ENCODE peak calls at places on chromosome 19, in nine cellular contexts. A, O, N, X, T, V, Y, Q and G are unnamed samples.

GRCh38 chr19:47107201-47107952 is 6.2 kb downstream of the ZC3H4 start:
- DNase-seq in A (no peak), O (no peak), N (peak), X (no peak), T (no peak), V (no peak), Y (no peak), Q (no peak), G (no peak)

GRCh38 chr19:34336781-34337271 is 28.2 kb upstream of the GPI start:
- DNase-seq in A (peak), O (peak), N (peak), X (no peak), T (no peak), V (peak), Y (no peak), Q (peak), G (no peak)

GRCh38 chr19:5308471-5309437 is 31.9 kb downstream of the PTPRS start:
- DNase-seq in A (no peak), O (no peak), N (peak), X (no peak), T (peak), V (peak), Y (peak), Q (peak), G (peak)

GRCh38 chr19:1851581-1852293 is 3.5 kb upstream of the REXO1 start:
- DNase-seq in A (no peak), O (no peak), N (no peak), X (no peak), T (no peak), V (peak), Y (no peak), Q (no peak), G (peak)

GRCh38 chr19:51122112-51122981 is 2.4 kb upstream of the SIGLEC9 start:
- DNase-seq in A (no peak), O (no peak), N (no peak), X (no peak), T (no peak), V (no peak), Y (no peak), Q (no peak), G (no peak)

GRCh38 chr19:1651548-1652394 is 644 bp downstream of the TCF3 start:
- DNase-seq in A (peak), O (no peak), N (peak), X (no peak), T (peak), V (peak), Y (no peak), Q (peak), G (peak)

GRCh38 chr19:12095111-12095790 is 30.7 kb downstream of the ZNF844 start:
- DNase-seq in A (no peak), O (no peak), N (no peak), X (no peak), T (no peak), V (no peak), Y (no peak), Q (no peak), G (no peak)

GRCh38 chr19:2345794-2346663 is 14.0 kb upstream of the TMPRSS9 start:
- DNase-seq in A (no peak), O (no peak), N (no peak), X (no peak), T (no peak), V (no peak), Y (no peak), Q (no peak), G (peak)

GRCh38 chr19:40467007-40467565 is 285 bp downstream of the SPTBN4 start:
- DNase-seq in A (no peak), O (no peak), N (no peak), X (no peak), T (peak), V (no peak), Y (no peak), Q (no peak), G (peak)

GRCh38 chr19:2770055-2771013 is 12.7 kb downstream of the SGTA start:
- DNase-seq in A (no peak), O (no peak), N (no peak), X (peak), T (no peak), V (no peak), Y (no peak), Q (no peak), G (peak)

GRCh38 chr19:7736148-7736547 is 4.2 kb upstream of the CLEC4G start:
- DNase-seq in A (no peak), O (no peak), N (no peak), X (no peak), T (no peak), V (no peak), Y (no peak), Q (no peak), G (no peak)

GRCh38 chr19:19860756-19861390 is 4.8 kb upstream of the ZNF253 start:
- DNase-seq in A (no peak), O (no peak), N (no peak), X (no peak), T (no peak), V (no peak), Y (no peak), Q (no peak), G (no peak)

GRCh38 chr19:15177269-15178116 is 23.3 kb downstream of the NOTCH3 start:
- DNase-seq in A (peak), O (peak), N (peak), X (peak), T (peak), V (peak), Y (peak), Q (peak), G (peak)

GRCh38 chr19:13705928-13706447 is 58.3 kb upstream of the MRI1 start:
- DNase-seq in A (no peak), O (no peak), N (no peak), X (no peak), T (no peak), V (no peak), Y (no peak), Q (no peak), G (no peak)

GRCh38 chr19:35417713-35418534 is 30.1 kb upstream of the FFAR2 start:
- DNase-seq in A (peak), O (no peak), N (no peak), X (no peak), T (no peak), V (no peak), Y (no peak), Q (no peak), G (no peak)

GRCh38 chr19:44891016-44891882 is at the start of gene TOMM40:
- DNase-seq in A (peak), O (no peak), N (no peak), X (no peak), T (peak), V (no peak), Y (peak), Q (peak), G (peak)

GRCh38 chr19:14536926-14537692 is 7.7 kb downstream of the TECR start:
- DNase-seq in A (peak), O (no peak), N (no peak), X (peak), T (no peak), V (peak), Y (no peak), Q (no peak), G (peak)

GRCh38 chr19:10105241-10106099 is 692 bp upstream of the PPAN start:
- DNase-seq in A (peak), O (no peak), N (no peak), X (no peak), T (no peak), V (no peak), Y (no peak), Q (no peak), G (peak)

GRCh38 chr19:406121-406711 is 2.7 kb downstream of the C2CD4C start:
- DNase-seq in A (no peak), O (no peak), N (no peak), X (peak), T (no peak), V (no peak), Y (no peak), Q (no peak), G (no peak)

GRCh38 chr19:7915250-7916136 is 863 bp downstream of the TGFBR3L start:
- DNase-seq in A (no peak), O (no peak), N (no peak), X (no peak), T (no peak), V (no peak), Y (no peak), Q (no peak), G (no peak)

GRCh38 chr19:54952591-54953344 is 5.4 kb upstream of the NLRP7 start:
- DNase-seq in A (no peak), O (no peak), N (peak), X (no peak), T (no peak), V (no peak), Y (no peak), Q (no peak), G (no peak)

GRCh38 chr19:14168259-14168972 is 32.0 kb upstream of the ASF1B start:
- DNase-seq in A (no peak), O (no peak), N (no peak), X (no peak), T (no peak), V (no peak), Y (no peak), Q (no peak), G (no peak)

GRCh38 chr19:58034476-58034790 is 608 bp downstream of the ZSCAN1 start:
- DNase-seq in A (no peak), O (no peak), N (no peak), X (no peak), T (no peak), V (no peak), Y (no peak), Q (no peak), G (no peak)

GRCh38 chr19:35254341-35255297 is 5.8 kb downstream of the LSR start:
- DNase-seq in A (no peak), O (no peak), N (no peak), X (peak), T (no peak), V (no peak), Y (no peak), Q (no peak), G (peak)

GRCh38 chr19:33946535-33947323 is 150.1 kb downstream of the KCTD15 start:
- DNase-seq in A (no peak), O (no peak), N (no peak), X (no peak), T (no peak), V (no peak), Y (no peak), Q (no peak), G (no peak)

GRCh38 chr19:39342647-39343305 is 555 bp downstream of the SAMD4B start:
- DNase-seq in A (no peak), O (no peak), N (no peak), X (peak), T (no peak), V (no peak), Y (no peak), Q (no peak), G (peak)

GRCh38 chr19:8575467-8575997 is 1.7 kb downstream of the MYO1F start:
- DNase-seq in A (no peak), O (peak), N (peak), X (peak), T (no peak), V (peak), Y (no peak), Q (peak), G (no peak)